ENCODE peak calls at places on chromosomes 13 and 19, in seven cellular contexts. B, C, D, Q, R, F and G are unnamed samples.

GRCh38 chr19:14198384-14199376 is 7.3 kb downstream of the ADGRL1 start:
- DNase-seq in B (no peak), C (no peak), D (no peak), Q (no peak), R (no peak), F (no peak), G (no peak)

GRCh38 chr19:39671739-39672363 is 16.1 kb downstream of the LGALS16 start:
- DNase-seq in B (peak), C (peak), D (peak), Q (peak), R (peak), F (peak), G (peak)

GRCh38 chr19:19531951-19532805 is 3.5 kb downstream of the YJEFN3 start:
- DNase-seq in B (peak), C (peak), D (peak), Q (no peak), R (peak), F (peak), G (peak)

GRCh38 chr13:30696278-30697176 is 38.8 kb upstream of the ALOX5AP start:
- DNase-seq in B (no peak), C (no peak), D (no peak), Q (no peak), R (no peak), F (no peak), G (no peak)

GRCh38 chr13:48194392-48194754 is 38.6 kb upstream of the ITM2B start:
- DNase-seq in B (no peak), C (no peak), D (peak), Q (no peak), R (no peak), F (no peak), G (no peak)

GRCh38 chr13:97506511-97506910 is 72.5 kb downstream of the RAP2A start:
- DNase-seq in B (no peak), C (no peak), D (no peak), Q (no peak), R (no peak), F (no peak), G (no peak)

GRCh38 chr19:46951236-46951986 is 68.2 kb upstream of the NPAS1 start:
- DNase-seq in B (no peak), C (no peak), D (peak), Q (no peak), R (peak), F (peak), G (no peak)

GRCh38 chr13:99871249-99871898 is 100.2 kb downstream of the ZIC5 start:
- DNase-seq in B (peak), C (peak), D (no peak), Q (no peak), R (no peak), F (no peak), G (peak)

GRCh38 chr19:812049-812816 is 9.5 kb downstream of the PLPPR3 start:
- DNase-seq in B (no peak), C (no peak), D (no peak), Q (no peak), R (no peak), F (no peak), G (no peak)

GRCh38 chr19:11378319-11379189 is 4.1 kb downstream of the SWSAP1 start:
- DNase-seq in B (peak), C (peak), D (peak), Q (no peak), R (peak), F (peak), G (peak)

GRCh38 chr13:27965740-27966640 is 3.1 kb downstream of the CDX2 start:
- DNase-seq in B (no peak), C (no peak), D (no peak), Q (no peak), R (no peak), F (no peak), G (no peak)

GRCh38 chr13:92591117-92591516 is 635.5 kb upstream of the GPC6 start:
- DNase-seq in B (no peak), C (no peak), D (no peak), Q (no peak), R (no peak), F (no peak), G (no peak)

GRCh38 chr13:59494560-59494970 is 669.2 kb downstream of the DIAPH3 start:
- DNase-seq in B (no peak), C (no peak), D (no peak), Q (peak), R (no peak), F (no peak), G (no peak)

GRCh38 chr19:49552749-49553148 is 24.9 kb downstream of the RCN3 start:
- DNase-seq in B (no peak), C (no peak), D (no peak), Q (no peak), R (no peak), F (no peak), G (no peak)

GRCh38 chr13:40666905-40667621 is 622 bp upstream of the FOXO1 start:
- DNase-seq in B (no peak), C (no peak), D (no peak), Q (no peak), R (peak), F (peak), G (peak)

GRCh38 chr19:46955114-46955812 is 64.4 kb upstream of the NPAS1 start:
- DNase-seq in B (no peak), C (no peak), D (peak), Q (no peak), R (no peak), F (no peak), G (no peak)

GRCh38 chr13:41587490-41587889 is 130.1 kb downstream of the RGCC start:
- DNase-seq in B (no peak), C (no peak), D (no peak), Q (no peak), R (no peak), F (no peak), G (no peak)

GRCh38 chr13:42696191-42696590 is 85.2 kb upstream of the FAM216B start:
- DNase-seq in B (no peak), C (no peak), D (peak), Q (no peak), R (peak), F (no peak), G (no peak)

GRCh38 chr19:39413269-39413902 is 917 bp downstream of the PLEKHG2 start:
- DNase-seq in B (no peak), C (peak), D (no peak), Q (no peak), R (no peak), F (peak), G (peak)

GRCh38 chr13:95704510-95704909 is 27.6 kb downstream of the DNAJC3 start:
- DNase-seq in B (no peak), C (no peak), D (no peak), Q (no peak), R (no peak), F (peak), G (no peak)

GRCh38 chr19:8149261-8150094 is at the start of gene FBN3:
- DNase-seq in B (no peak), C (no peak), D (no peak), Q (no peak), R (no peak), F (no peak), G (peak)

GRCh38 chr13:46405457-46405856 is 18.4 kb upstream of the RUBCNL start:
- DNase-seq in B (no peak), C (no peak), D (no peak), Q (no peak), R (no peak), F (no peak), G (no peak)

GRCh38 chr13:84651288-84651687 is 769.0 kb upstream of the SLITRK1 start:
- DNase-seq in B (no peak), C (no peak), D (peak), Q (no peak), R (peak), F (no peak), G (no peak)

GRCh38 chr19:7694499-7694898 is 7.4 kb downstream of the FCER2 start:
- DNase-seq in B (no peak), C (no peak), D (no peak), Q (no peak), R (no peak), F (no peak), G (no peak)

GRCh38 chr19:27738569-27739193 is 1474.3 kb downstream of the UQCRFS1 start:
- DNase-seq in B (no peak), C (no peak), D (no peak), Q (no peak), R (no peak), F (no peak), G (no peak)

GRCh38 chr13:32284927-32285632 is 30.1 kb downstream of the ZAR1L start:
- DNase-seq in B (no peak), C (no peak), D (peak), Q (no peak), R (peak), F (no peak), G (no peak)

GRCh38 chr19:31705656-31706055 is 356.4 kb upstream of the TSHZ3 start:
- DNase-seq in B (no peak), C (no peak), D (no peak), Q (no peak), R (no peak), F (no peak), G (no peak)

GRCh38 chr13:102045713-102046112 is 356.1 kb downstream of the FGF14 start:
- DNase-seq in B (no peak), C (no peak), D (no peak), Q (no peak), R (no peak), F (no peak), G (peak)

GRCh38 chr19:49672131-49672919 is 4.7 kb upstream of the PRMT1 start:
- DNase-seq in B (peak), C (peak), D (peak), Q (no peak), R (peak), F (peak), G (peak)

GRCh38 chr13:35501721-35502235 is 25.3 kb upstream of the MAB21L1 start:
- DNase-seq in B (no peak), C (no peak), D (no peak), Q (no peak), R (no peak), F (no peak), G (no peak)

GRCh38 chr19:46741447-46741846 is 4.4 kb upstream of the FKRP start:
- DNase-seq in B (no peak), C (no peak), D (no peak), Q (no peak), R (no peak), F (no peak), G (no peak)

GRCh38 chr13:90867336-90867683 is 480.2 kb upstream of the MIR17HG start:
- DNase-seq in B (peak), C (peak), D (peak), Q (peak), R (peak), F (peak), G (peak)

GRCh38 chr19:10230904-10231623 is at the start of gene S1PR2:
- DNase-seq in B (peak), C (peak), D (peak), Q (no peak), R (peak), F (peak), G (peak)

GRCh38 chr19:32407004-32407992 is 1.7 kb downstream of the DPY19L3 start:
- DNase-seq in B (no peak), C (no peak), D (no peak), Q (peak), R (peak), F (no peak), G (no peak)

GRCh38 chr19:3370728-3371591 is 4.6 kb downstream of the NFIC start:
- DNase-seq in B (no peak), C (no peak), D (no peak), Q (no peak), R (no peak), F (no peak), G (no peak)